ENCODE peak calls at places on chromosomes 12 and 14, in seven cellular contexts. One of them, this sample, is unnamed.

GRCh38 chr12:127548123-127548553 is 718.8 kb upstream of the TMEM132C start:
- DNase-seq in Peyer's patch: no peak
- DNase-seq in HT1080: peak; percentile 70
- DNase-seq in activated CD4-positive, CD25-positive, alpha-beta regulatory T cell treated with anti-CD3 and anti-CD28 coated beads, Interleukin-2, amount 50 U/mL, for 16 hours: no peak
- DNase-seq in endodermal cell: no peak
- DNase-seq in OCI-LY7: no peak
- DNase-seq in posterior cingulate gyrus: no peak
- DNase-seq in this sample: no peak

GRCh38 chr14:78446807-78447206 is 276.6 kb downstream of the NRXN3 start:
- DNase-seq in Peyer's patch: no peak
- DNase-seq in HT1080: no peak
- DNase-seq in activated CD4-positive, CD25-positive, alpha-beta regulatory T cell treated with anti-CD3 and anti-CD28 coated beads, Interleukin-2, amount 50 U/mL, for 16 hours: no peak
- DNase-seq in endodermal cell: peak; percentile 75
- DNase-seq in OCI-LY7: no peak
- DNase-seq in posterior cingulate gyrus: no peak
- DNase-seq in this sample: peak; percentile 14

GRCh38 chr12:38614171-38614570 is 291.2 kb downstream of the CPNE8 start:
- DNase-seq in Peyer's patch: no peak
- DNase-seq in HT1080: no peak
- DNase-seq in activated CD4-positive, CD25-positive, alpha-beta regulatory T cell treated with anti-CD3 and anti-CD28 coated beads, Interleukin-2, amount 50 U/mL, for 16 hours: no peak
- DNase-seq in endodermal cell: peak; percentile 55
- DNase-seq in OCI-LY7: no peak
- DNase-seq in posterior cingulate gyrus: no peak
- DNase-seq in this sample: no peak

GRCh38 chr12:29889737-29890136 is 106.0 kb upstream of the TMTC1 start:
- DNase-seq in Peyer's patch: no peak
- DNase-seq in HT1080: peak; percentile 9
- DNase-seq in activated CD4-positive, CD25-positive, alpha-beta regulatory T cell treated with anti-CD3 and anti-CD28 coated beads, Interleukin-2, amount 50 U/mL, for 16 hours: no peak
- DNase-seq in endodermal cell: peak; percentile 94
- DNase-seq in OCI-LY7: peak; percentile 11
- DNase-seq in posterior cingulate gyrus: no peak
- DNase-seq in this sample: peak; percentile 37

GRCh38 chr14:100386121-100386520 is 63.0 kb downstream of the SLC25A47 start:
- DNase-seq in Peyer's patch: no peak
- DNase-seq in HT1080: no peak
- DNase-seq in activated CD4-positive, CD25-positive, alpha-beta regulatory T cell treated with anti-CD3 and anti-CD28 coated beads, Interleukin-2, amount 50 U/mL, for 16 hours: no peak
- DNase-seq in endodermal cell: no peak
- DNase-seq in OCI-LY7: no peak
- DNase-seq in posterior cingulate gyrus: no peak
- DNase-seq in this sample: no peak

GRCh38 chr14:65414961-65415589 is 2.5 kb downstream of the FUT8 start:
- DNase-seq in Peyer's patch: no peak
- DNase-seq in HT1080: peak; percentile 18
- DNase-seq in activated CD4-positive, CD25-positive, alpha-beta regulatory T cell treated with anti-CD3 and anti-CD28 coated beads, Interleukin-2, amount 50 U/mL, for 16 hours: no peak
- DNase-seq in endodermal cell: no peak
- DNase-seq in OCI-LY7: peak; percentile 64
- DNase-seq in posterior cingulate gyrus: no peak
- DNase-seq in this sample: no peak

GRCh38 chr12:92158711-92159534 is 13.3 kb upstream of the BTG1 start:
- DNase-seq in Peyer's patch: no peak
- DNase-seq in HT1080: no peak
- DNase-seq in activated CD4-positive, CD25-positive, alpha-beta regulatory T cell treated with anti-CD3 and anti-CD28 coated beads, Interleukin-2, amount 50 U/mL, for 16 hours: no peak
- DNase-seq in endodermal cell: no peak
- DNase-seq in OCI-LY7: peak; percentile 62
- DNase-seq in posterior cingulate gyrus: no peak
- DNase-seq in this sample: no peak

GRCh38 chr14:102316048-102316745 is 3.3 kb upstream of the ZNF839 start:
- DNase-seq in Peyer's patch: no peak
- DNase-seq in HT1080: peak; percentile 70
- DNase-seq in activated CD4-positive, CD25-positive, alpha-beta regulatory T cell treated with anti-CD3 and anti-CD28 coated beads, Interleukin-2, amount 50 U/mL, for 16 hours: no peak
- DNase-seq in endodermal cell: no peak
- DNase-seq in OCI-LY7: peak; percentile 34
- DNase-seq in posterior cingulate gyrus: no peak
- DNase-seq in this sample: peak; percentile 23

GRCh38 chr12:45388545-45388944 is 172.7 kb downstream of the ANO6 start:
- DNase-seq in Peyer's patch: no peak
- DNase-seq in HT1080: peak; percentile 34
- DNase-seq in activated CD4-positive, CD25-positive, alpha-beta regulatory T cell treated with anti-CD3 and anti-CD28 coated beads, Interleukin-2, amount 50 U/mL, for 16 hours: no peak
- DNase-seq in endodermal cell: peak; percentile 75
- DNase-seq in OCI-LY7: peak; percentile 11
- DNase-seq in posterior cingulate gyrus: no peak
- DNase-seq in this sample: peak; percentile 12

GRCh38 chr14:96260341-96260821 is 4.4 kb downstream of the BDKRB1 start:
- DNase-seq in Peyer's patch: no peak
- DNase-seq in HT1080: no peak
- DNase-seq in activated CD4-positive, CD25-positive, alpha-beta regulatory T cell treated with anti-CD3 and anti-CD28 coated beads, Interleukin-2, amount 50 U/mL, for 16 hours: no peak
- DNase-seq in endodermal cell: no peak
- DNase-seq in OCI-LY7: no peak
- DNase-seq in posterior cingulate gyrus: no peak
- DNase-seq in this sample: no peak

GRCh38 chr12:132186208-132186856 is 42.1 kb downstream of the NOC4L start:
- DNase-seq in Peyer's patch: no peak
- DNase-seq in HT1080: no peak
- DNase-seq in activated CD4-positive, CD25-positive, alpha-beta regulatory T cell treated with anti-CD3 and anti-CD28 coated beads, Interleukin-2, amount 50 U/mL, for 16 hours: no peak
- DNase-seq in endodermal cell: no peak
- DNase-seq in OCI-LY7: no peak
- DNase-seq in posterior cingulate gyrus: no peak
- DNase-seq in this sample: no peak

GRCh38 chr12:103728323-103728722 is 112.7 kb downstream of the NT5DC3 start:
- DNase-seq in Peyer's patch: no peak
- DNase-seq in HT1080: peak; percentile 17
- DNase-seq in activated CD4-positive, CD25-positive, alpha-beta regulatory T cell treated with anti-CD3 and anti-CD28 coated beads, Interleukin-2, amount 50 U/mL, for 16 hours: no peak
- DNase-seq in endodermal cell: no peak
- DNase-seq in OCI-LY7: no peak
- DNase-seq in posterior cingulate gyrus: no peak
- DNase-seq in this sample: no peak

GRCh38 chr12:74581439-74581838 is 43.8 kb downstream of the ATXN7L3B start:
- DNase-seq in Peyer's patch: no peak
- DNase-seq in HT1080: no peak
- DNase-seq in activated CD4-positive, CD25-positive, alpha-beta regulatory T cell treated with anti-CD3 and anti-CD28 coated beads, Interleukin-2, amount 50 U/mL, for 16 hours: no peak
- DNase-seq in endodermal cell: no peak
- DNase-seq in OCI-LY7: no peak
- DNase-seq in posterior cingulate gyrus: no peak
- DNase-seq in this sample: no peak

GRCh38 chr14:23539209-23539866 is 12.2 kb downstream of the ZFHX2 start:
- DNase-seq in Peyer's patch: no peak
- DNase-seq in HT1080: peak; percentile 29
- DNase-seq in activated CD4-positive, CD25-positive, alpha-beta regulatory T cell treated with anti-CD3 and anti-CD28 coated beads, Interleukin-2, amount 50 U/mL, for 16 hours: peak; percentile 6
- DNase-seq in endodermal cell: peak; percentile 90
- DNase-seq in OCI-LY7: peak; percentile 58
- DNase-seq in posterior cingulate gyrus: no peak
- DNase-seq in this sample: peak; percentile 84

GRCh38 chr12:51620448-51620847 is 29.4 kb downstream of the SCN8A start:
- DNase-seq in Peyer's patch: no peak
- DNase-seq in HT1080: no peak
- DNase-seq in activated CD4-positive, CD25-positive, alpha-beta regulatory T cell treated with anti-CD3 and anti-CD28 coated beads, Interleukin-2, amount 50 U/mL, for 16 hours: no peak
- DNase-seq in endodermal cell: no peak
- DNase-seq in OCI-LY7: no peak
- DNase-seq in posterior cingulate gyrus: no peak
- DNase-seq in this sample: no peak

GRCh38 chr14:64721391-64721791 is 17.2 kb downstream of the PLEKHG3 start:
- DNase-seq in Peyer's patch: no peak
- DNase-seq in HT1080: no peak
- DNase-seq in activated CD4-positive, CD25-positive, alpha-beta regulatory T cell treated with anti-CD3 and anti-CD28 coated beads, Interleukin-2, amount 50 U/mL, for 16 hours: no peak
- DNase-seq in endodermal cell: peak; percentile 51
- DNase-seq in OCI-LY7: no peak
- DNase-seq in posterior cingulate gyrus: no peak
- DNase-seq in this sample: no peak

GRCh38 chr14:80850197-80850814 is 91.2 kb downstream of the CEP128 start:
- DNase-seq in Peyer's patch: no peak
- DNase-seq in HT1080: peak; percentile 3
- DNase-seq in activated CD4-positive, CD25-positive, alpha-beta regulatory T cell treated with anti-CD3 and anti-CD28 coated beads, Interleukin-2, amount 50 U/mL, for 16 hours: no peak
- DNase-seq in endodermal cell: no peak
- DNase-seq in OCI-LY7: peak; percentile 41
- DNase-seq in posterior cingulate gyrus: no peak
- DNase-seq in this sample: no peak

GRCh38 chr12:89225808-89226368 is 126.4 kb downstream of the DUSP6 start:
- DNase-seq in Peyer's patch: no peak
- DNase-seq in HT1080: peak; percentile 97
- DNase-seq in activated CD4-positive, CD25-positive, alpha-beta regulatory T cell treated with anti-CD3 and anti-CD28 coated beads, Interleukin-2, amount 50 U/mL, for 16 hours: no peak
- DNase-seq in endodermal cell: peak; percentile 76
- DNase-seq in OCI-LY7: no peak
- DNase-seq in posterior cingulate gyrus: no peak
- DNase-seq in this sample: peak; percentile 82

GRCh38 chr14:101125719-101126375 is 222.3 kb upstream of the RTL1 start:
- DNase-seq in Peyer's patch: no peak
- DNase-seq in HT1080: no peak
- DNase-seq in activated CD4-positive, CD25-positive, alpha-beta regulatory T cell treated with anti-CD3 and anti-CD28 coated beads, Interleukin-2, amount 50 U/mL, for 16 hours: no peak
- DNase-seq in endodermal cell: peak; percentile 40
- DNase-seq in OCI-LY7: no peak
- DNase-seq in posterior cingulate gyrus: no peak
- DNase-seq in this sample: no peak

GRCh38 chr12:97435153-97435552 is 27.5 kb upstream of the RMST start:
- DNase-seq in Peyer's patch: no peak
- DNase-seq in HT1080: no peak
- DNase-seq in activated CD4-positive, CD25-positive, alpha-beta regulatory T cell treated with anti-CD3 and anti-CD28 coated beads, Interleukin-2, amount 50 U/mL, for 16 hours: no peak
- DNase-seq in endodermal cell: no peak
- DNase-seq in OCI-LY7: no peak
- DNase-seq in posterior cingulate gyrus: no peak
- DNase-seq in this sample: no peak

GRCh38 chr14:101193126-101193844 is 289.8 kb upstream of the RTL1 start:
- DNase-seq in Peyer's patch: no peak
- DNase-seq in HT1080: no peak
- DNase-seq in activated CD4-positive, CD25-positive, alpha-beta regulatory T cell treated with anti-CD3 and anti-CD28 coated beads, Interleukin-2, amount 50 U/mL, for 16 hours: no peak
- DNase-seq in endodermal cell: no peak
- DNase-seq in OCI-LY7: no peak
- DNase-seq in posterior cingulate gyrus: no peak
- DNase-seq in this sample: no peak

GRCh38 chr14:28381656-28382055 is 384.9 kb upstream of the FOXG1 start:
- DNase-seq in Peyer's patch: no peak
- DNase-seq in HT1080: no peak
- DNase-seq in activated CD4-positive, CD25-positive, alpha-beta regulatory T cell treated with anti-CD3 and anti-CD28 coated beads, Interleukin-2, amount 50 U/mL, for 16 hours: no peak
- DNase-seq in endodermal cell: no peak
- DNase-seq in OCI-LY7: no peak
- DNase-seq in posterior cingulate gyrus: no peak
- DNase-seq in this sample: no peak

GRCh38 chr12:21223930-21224329 is 92.9 kb downstream of the SLCO1B1 start:
- DNase-seq in Peyer's patch: no peak
- DNase-seq in HT1080: no peak
- DNase-seq in activated CD4-positive, CD25-positive, alpha-beta regulatory T cell treated with anti-CD3 and anti-CD28 coated beads, Interleukin-2, amount 50 U/mL, for 16 hours: no peak
- DNase-seq in endodermal cell: no peak
- DNase-seq in OCI-LY7: no peak
- DNase-seq in posterior cingulate gyrus: no peak
- DNase-seq in this sample: no peak

GRCh38 chr12:89384050-89384749 is 31.9 kb upstream of the DUSP6 start:
- DNase-seq in Peyer's patch: no peak
- DNase-seq in HT1080: peak; percentile 49
- DNase-seq in activated CD4-positive, CD25-positive, alpha-beta regulatory T cell treated with anti-CD3 and anti-CD28 coated beads, Interleukin-2, amount 50 U/mL, for 16 hours: no peak
- DNase-seq in endodermal cell: peak; percentile 85
- DNase-seq in OCI-LY7: no peak
- DNase-seq in posterior cingulate gyrus: peak; percentile 81
- DNase-seq in this sample: peak; percentile 32

GRCh38 chr14:33307691-33308369 is 369.2 kb downstream of the NPAS3 start:
- DNase-seq in Peyer's patch: no peak
- DNase-seq in HT1080: peak; percentile 51
- DNase-seq in activated CD4-positive, CD25-positive, alpha-beta regulatory T cell treated with anti-CD3 and anti-CD28 coated beads, Interleukin-2, amount 50 U/mL, for 16 hours: no peak
- DNase-seq in endodermal cell: no peak
- DNase-seq in OCI-LY7: no peak
- DNase-seq in posterior cingulate gyrus: peak; percentile 46
- DNase-seq in this sample: no peak